ENCODE peak calls at places on chromosomes 4 and X, in ten cellular contexts. One of them, this sample, is unnamed.

GRCh38 chr4:168925789-168926490 is 84.1 kb downstream of the CBR4 start:
- DNase-seq in fibroblast of mammary gland: no peak
- DNase-seq in AG04449: no peak
- DNase-seq in suprapubic skin: no peak
- DNase-seq in prostate gland: no peak
- DNase-seq in fibroblast of lung: no peak
- DNase-seq in lung: no peak
- DNase-seq in A549: no peak
- DNase-seq in mucosa of descending colon: no peak
- DNase-seq in uterus: no peak
- DNase-seq in this sample: no peak

GRCh38 chrX:93673869-93674271 is at the start of gene FAM133A:
- DNase-seq in suprapubic skin: no peak
- DNase-seq in fibroblast of mammary gland: peak
- DNase-seq in fibroblast of lung: peak
- DNase-seq in mucosa of descending colon: no peak
- DNase-seq in lung: no peak
- DNase-seq in A549: no peak
- DNase-seq in prostate gland: no peak
- DNase-seq in uterus: no peak
- DNase-seq in AG04449: no peak
- DNase-seq in this sample: no peak

GRCh38 chr4:169766741-169767140 is 9.0 kb upstream of the HPF1 start:
- DNase-seq in lung: no peak
- DNase-seq in fibroblast of lung: no peak
- DNase-seq in prostate gland: no peak
- DNase-seq in fibroblast of mammary gland: no peak
- DNase-seq in mucosa of descending colon: no peak
- DNase-seq in uterus: no peak
- DNase-seq in AG04449: no peak
- DNase-seq in suprapubic skin: no peak
- DNase-seq in A549: no peak
- DNase-seq in this sample: no peak

GRCh38 chr4:149706942-149707341 is 108.7 kb downstream of the IQCM start:
- DNase-seq in uterus: no peak
- DNase-seq in prostate gland: no peak
- DNase-seq in AG04449: peak
- DNase-seq in mucosa of descending colon: no peak
- DNase-seq in suprapubic skin: no peak
- DNase-seq in fibroblast of lung: peak
- DNase-seq in lung: no peak
- DNase-seq in fibroblast of mammary gland: peak
- DNase-seq in A549: no peak
- DNase-seq in this sample: no peak

GRCh38 chr4:27123769-27124124 is 263.1 kb downstream of the STIM2 start:
- DNase-seq in uterus: no peak
- DNase-seq in mucosa of descending colon: no peak
- DNase-seq in fibroblast of mammary gland: no peak
- DNase-seq in prostate gland: no peak
- DNase-seq in lung: no peak
- DNase-seq in fibroblast of lung: no peak
- DNase-seq in suprapubic skin: no peak
- DNase-seq in A549: no peak
- DNase-seq in AG04449: no peak
- DNase-seq in this sample: no peak

GRCh38 chrX:72540318-72540717 is 32.3 kb downstream of the HDAC8 start:
- DNase-seq in prostate gland: no peak
- DNase-seq in AG04449: no peak
- DNase-seq in A549: no peak
- DNase-seq in fibroblast of mammary gland: peak
- DNase-seq in mucosa of descending colon: no peak
- DNase-seq in fibroblast of lung: peak
- DNase-seq in uterus: no peak
- DNase-seq in lung: no peak
- DNase-seq in suprapubic skin: no peak
- DNase-seq in this sample: no peak

GRCh38 chrX:134520860-134521390 is 61.0 kb downstream of the HPRT1 start:
- DNase-seq in suprapubic skin: no peak
- DNase-seq in A549: peak
- DNase-seq in fibroblast of mammary gland: peak
- DNase-seq in AG04449: no peak
- DNase-seq in prostate gland: peak
- DNase-seq in uterus: no peak
- DNase-seq in fibroblast of lung: peak
- DNase-seq in lung: no peak
- DNase-seq in mucosa of descending colon: peak
- DNase-seq in this sample: peak

GRCh38 chr4:2598661-2599654 is 62.5 kb downstream of the FAM193A start:
- DNase-seq in mucosa of descending colon: peak
- DNase-seq in AG04449: no peak
- DNase-seq in A549: no peak
- DNase-seq in fibroblast of lung: no peak
- DNase-seq in lung: no peak
- DNase-seq in fibroblast of mammary gland: peak
- DNase-seq in uterus: peak
- DNase-seq in suprapubic skin: no peak
- DNase-seq in prostate gland: no peak
- DNase-seq in this sample: no peak

GRCh38 chrX:19647731-19648588 is 132.7 kb upstream of the MAP3K15 start:
- DNase-seq in lung: no peak
- DNase-seq in fibroblast of lung: peak
- DNase-seq in suprapubic skin: no peak
- DNase-seq in prostate gland: no peak
- DNase-seq in fibroblast of mammary gland: peak
- DNase-seq in AG04449: no peak
- DNase-seq in mucosa of descending colon: no peak
- DNase-seq in A549: no peak
- DNase-seq in uterus: no peak
- DNase-seq in this sample: no peak

GRCh38 chrX:12657881-12658280 is 133.3 kb upstream of the PRPS2 start:
- DNase-seq in A549: no peak
- DNase-seq in prostate gland: no peak
- DNase-seq in fibroblast of lung: no peak
- DNase-seq in fibroblast of mammary gland: no peak
- DNase-seq in mucosa of descending colon: no peak
- DNase-seq in suprapubic skin: no peak
- DNase-seq in AG04449: no peak
- DNase-seq in lung: no peak
- DNase-seq in uterus: no peak
- DNase-seq in this sample: no peak

GRCh38 chrX:18579495-18579894 is 92.4 kb downstream of the RS1 start:
- DNase-seq in lung: no peak
- DNase-seq in uterus: no peak
- DNase-seq in AG04449: no peak
- DNase-seq in suprapubic skin: no peak
- DNase-seq in prostate gland: no peak
- DNase-seq in mucosa of descending colon: no peak
- DNase-seq in A549: no peak
- DNase-seq in fibroblast of lung: no peak
- DNase-seq in fibroblast of mammary gland: no peak
- DNase-seq in this sample: no peak

GRCh38 chrX:154727418-154728323 is 23.2 kb downstream of the GAB3 start:
- DNase-seq in fibroblast of lung: peak
- DNase-seq in lung: peak
- DNase-seq in A549: no peak
- DNase-seq in fibroblast of mammary gland: peak
- DNase-seq in suprapubic skin: peak
- DNase-seq in mucosa of descending colon: no peak
- DNase-seq in AG04449: no peak
- DNase-seq in prostate gland: no peak
- DNase-seq in uterus: peak
- DNase-seq in this sample: no peak

GRCh38 chr4:7581477-7581876 is 146.7 kb upstream of the PSAPL1 start:
- DNase-seq in AG04449: no peak
- DNase-seq in mucosa of descending colon: peak
- DNase-seq in suprapubic skin: no peak
- DNase-seq in A549: no peak
- DNase-seq in uterus: no peak
- DNase-seq in lung: no peak
- DNase-seq in prostate gland: no peak
- DNase-seq in fibroblast of lung: peak
- DNase-seq in fibroblast of mammary gland: peak
- DNase-seq in this sample: no peak

GRCh38 chr4:25861422-25861926 is 1.3 kb downstream of the SEL1L3 start:
- DNase-seq in fibroblast of mammary gland: peak
- DNase-seq in AG04449: no peak
- DNase-seq in uterus: no peak
- DNase-seq in A549: no peak
- DNase-seq in lung: no peak
- DNase-seq in suprapubic skin: no peak
- DNase-seq in prostate gland: no peak
- DNase-seq in fibroblast of lung: no peak
- DNase-seq in mucosa of descending colon: no peak
- DNase-seq in this sample: no peak

GRCh38 chrX:152138388-152138784 is at the start of gene MAGEA10:
- DNase-seq in fibroblast of lung: no peak
- DNase-seq in mucosa of descending colon: no peak
- DNase-seq in lung: no peak
- DNase-seq in fibroblast of mammary gland: no peak
- DNase-seq in AG04449: no peak
- DNase-seq in A549: no peak
- DNase-seq in suprapubic skin: no peak
- DNase-seq in uterus: no peak
- DNase-seq in prostate gland: no peak
- DNase-seq in this sample: no peak

GRCh38 chr4:159444668-159445067 is 341.8 kb downstream of the RAPGEF2 start:
- DNase-seq in AG04449: no peak
- DNase-seq in prostate gland: no peak
- DNase-seq in fibroblast of lung: peak
- DNase-seq in fibroblast of mammary gland: peak
- DNase-seq in uterus: no peak
- DNase-seq in suprapubic skin: no peak
- DNase-seq in mucosa of descending colon: no peak
- DNase-seq in lung: no peak
- DNase-seq in A549: no peak
- DNase-seq in this sample: peak
- TF ChIP-seq CTCF in AG04449: peak
- TF ChIP-seq CTCF in prostate gland: no peak
- TF ChIP-seq CTCF in fibroblast of lung: no peak
- TF ChIP-seq CTCF in fibroblast of mammary gland: peak
- TF ChIP-seq CTCF in uterus: no peak
- TF ChIP-seq CTCF in suprapubic skin: no peak
- TF ChIP-seq CTCF in mucosa of descending colon: no peak
- TF ChIP-seq CTCF in lung: no peak
- TF ChIP-seq CTCF in A549: no peak
- TF ChIP-seq CTCF in this sample: peak

GRCh38 chr4:4861592-4862551 is 2.4 kb downstream of the MSX1 start:
- DNase-seq in prostate gland: no peak
- DNase-seq in fibroblast of mammary gland: no peak
- DNase-seq in uterus: no peak
- DNase-seq in suprapubic skin: no peak
- DNase-seq in A549: no peak
- DNase-seq in mucosa of descending colon: no peak
- DNase-seq in fibroblast of lung: no peak
- DNase-seq in AG04449: no peak
- DNase-seq in lung: no peak
- DNase-seq in this sample: no peak
- H3K4me3 ChIP-seq in prostate gland: no peak
- H3K4me3 ChIP-seq in fibroblast of mammary gland: peak
- H3K4me3 ChIP-seq in uterus: peak
- H3K4me3 ChIP-seq in suprapubic skin: peak
- H3K4me3 ChIP-seq in A549: no peak
- H3K4me3 ChIP-seq in mucosa of descending colon: no peak
- H3K4me3 ChIP-seq in fibroblast of lung: no peak
- H3K4me3 ChIP-seq in AG04449: peak
- H3K4me3 ChIP-seq in lung: no peak
- H3K4me3 ChIP-seq in this sample: peak

GRCh38 chrX:8849945-8850344 is 48.8 kb upstream of the FAM9A start:
- DNase-seq in AG04449: no peak
- DNase-seq in A549: no peak
- DNase-seq in fibroblast of lung: no peak
- DNase-seq in prostate gland: no peak
- DNase-seq in uterus: no peak
- DNase-seq in lung: no peak
- DNase-seq in suprapubic skin: no peak
- DNase-seq in fibroblast of mammary gland: no peak
- DNase-seq in mucosa of descending colon: no peak
- DNase-seq in this sample: no peak
- TF ChIP-seq CTCF in AG04449: no peak
- TF ChIP-seq CTCF in A549: no peak
- TF ChIP-seq CTCF in fibroblast of lung: peak
- TF ChIP-seq CTCF in prostate gland: no peak
- TF ChIP-seq CTCF in uterus: no peak
- TF ChIP-seq CTCF in lung: no peak
- TF ChIP-seq CTCF in suprapubic skin: no peak
- TF ChIP-seq CTCF in fibroblast of mammary gland: peak
- TF ChIP-seq CTCF in mucosa of descending colon: no peak
- TF ChIP-seq CTCF in this sample: peak

GRCh38 chr4:48196758-48197504 is 62.9 kb upstream of the TXK start:
- DNase-seq in mucosa of descending colon: no peak
- DNase-seq in uterus: no peak
- DNase-seq in prostate gland: no peak
- DNase-seq in AG04449: no peak
- DNase-seq in fibroblast of mammary gland: no peak
- DNase-seq in A549: no peak
- DNase-seq in suprapubic skin: no peak
- DNase-seq in lung: no peak
- DNase-seq in fibroblast of lung: no peak
- DNase-seq in this sample: no peak

GRCh38 chr4:48193921-48194320 is 59.9 kb upstream of the TXK start:
- DNase-seq in fibroblast of mammary gland: no peak
- DNase-seq in prostate gland: no peak
- DNase-seq in fibroblast of lung: no peak
- DNase-seq in uterus: no peak
- DNase-seq in suprapubic skin: no peak
- DNase-seq in AG04449: no peak
- DNase-seq in A549: no peak
- DNase-seq in lung: no peak
- DNase-seq in mucosa of descending colon: no peak
- DNase-seq in this sample: no peak

GRCh38 chr4:48197643-48198237 is 63.7 kb upstream of the TXK start:
- DNase-seq in lung: no peak
- DNase-seq in fibroblast of mammary gland: no peak
- DNase-seq in mucosa of descending colon: no peak
- DNase-seq in prostate gland: no peak
- DNase-seq in fibroblast of lung: no peak
- DNase-seq in AG04449: no peak
- DNase-seq in A549: no peak
- DNase-seq in uterus: no peak
- DNase-seq in suprapubic skin: no peak
- DNase-seq in this sample: no peak

GRCh38 chr4:48194986-48195773 is 61.1 kb upstream of the TXK start:
- DNase-seq in suprapubic skin: no peak
- DNase-seq in A549: no peak
- DNase-seq in prostate gland: no peak
- DNase-seq in uterus: no peak
- DNase-seq in fibroblast of mammary gland: peak
- DNase-seq in lung: no peak
- DNase-seq in mucosa of descending colon: no peak
- DNase-seq in fibroblast of lung: peak
- DNase-seq in AG04449: no peak
- DNase-seq in this sample: peak

DNA sequence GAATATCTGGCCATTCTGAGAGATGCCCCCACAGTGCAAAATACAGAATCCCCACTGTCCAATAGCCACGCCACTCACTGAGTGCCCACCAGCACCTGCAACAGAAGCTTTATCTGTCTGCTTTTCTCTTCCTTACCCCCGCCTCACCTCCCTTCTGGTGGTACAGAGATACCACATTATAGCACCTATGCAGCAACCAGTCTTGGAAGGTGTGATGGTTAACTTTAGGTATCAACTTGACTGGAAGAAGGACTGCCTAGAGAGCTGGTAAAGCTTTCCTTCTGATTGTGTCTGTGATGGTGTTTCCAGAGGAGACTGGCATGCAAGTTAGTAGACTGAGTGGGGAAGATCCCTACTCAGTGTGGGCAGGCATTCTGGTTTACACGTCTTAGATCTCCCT is 61.8 kb upstream of the TXK start:
- DNase-seq in lung: no peak
- DNase-seq in fibroblast of lung: no peak
- DNase-seq in AG04449: no peak
- DNase-seq in A549: no peak
- DNase-seq in prostate gland: no peak
- DNase-seq in fibroblast of mammary gland: no peak
- DNase-seq in uterus: no peak
- DNase-seq in mucosa of descending colon: no peak
- DNase-seq in suprapubic skin: no peak
- DNase-seq in this sample: no peak
- H3K4me3 ChIP-seq in lung: no peak
- H3K4me3 ChIP-seq in fibroblast of lung: no peak
- H3K4me3 ChIP-seq in AG04449: no peak
- H3K4me3 ChIP-seq in A549: no peak
- H3K4me3 ChIP-seq in prostate gland: no peak
- H3K4me3 ChIP-seq in fibroblast of mammary gland: no peak
- H3K4me3 ChIP-seq in uterus: no peak
- H3K4me3 ChIP-seq in mucosa of descending colon: no peak
- H3K4me3 ChIP-seq in suprapubic skin: no peak
- H3K4me3 ChIP-seq in this sample: no peak